ENCODE peak calls at places on chromosomes 4 and X, in seven cellular contexts. One of them, this sample, is unnamed.

GRCh38 chr4:73648478-73648877 is 28.2 kb upstream of the RASSF6 start:
- DNase-seq in naive thymus-derived CD8-positive, alpha-beta T cell: no peak
- DNase-seq in mesenteric fat pad: no peak
- DNase-seq in T-cell: no peak
- DNase-seq in stromal cell of bone marrow: no peak
- DNase-seq in dorsolateral prefrontal cortex: no peak
- DNase-seq in HTR-8/SVneo: no peak
- DNase-seq in this sample: no peak

GRCh38 chrX:10089378-10089795 is 67.4 kb upstream of the CLCN4 start:
- DNase-seq in stromal cell of bone marrow: no peak
- DNase-seq in mesenteric fat pad: no peak
- DNase-seq in HTR-8/SVneo: no peak
- DNase-seq in dorsolateral prefrontal cortex: no peak
- DNase-seq in T-cell: no peak
- DNase-seq in naive thymus-derived CD8-positive, alpha-beta T cell: no peak
- DNase-seq in this sample: no peak

GRCh38 chr4:40003986-40004385 is 26.3 kb upstream of the PDS5A start:
- DNase-seq in stromal cell of bone marrow: peak
- DNase-seq in T-cell: no peak
- DNase-seq in HTR-8/SVneo: no peak
- DNase-seq in naive thymus-derived CD8-positive, alpha-beta T cell: no peak
- DNase-seq in mesenteric fat pad: no peak
- DNase-seq in dorsolateral prefrontal cortex: no peak
- DNase-seq in this sample: no peak

GRCh38 chr4:100954048-100954447 is 393.3 kb downstream of the PPP3CA start:
- DNase-seq in stromal cell of bone marrow: no peak
- DNase-seq in dorsolateral prefrontal cortex: no peak
- DNase-seq in T-cell: no peak
- DNase-seq in mesenteric fat pad: no peak
- DNase-seq in HTR-8/SVneo: no peak
- DNase-seq in naive thymus-derived CD8-positive, alpha-beta T cell: no peak
- DNase-seq in this sample: no peak

GRCh38 chr4:96407651-96408342 is 567.9 kb downstream of the PDHA2 start:
- DNase-seq in T-cell: no peak
- DNase-seq in mesenteric fat pad: no peak
- DNase-seq in HTR-8/SVneo: no peak
- DNase-seq in stromal cell of bone marrow: no peak
- DNase-seq in dorsolateral prefrontal cortex: no peak
- DNase-seq in naive thymus-derived CD8-positive, alpha-beta T cell: no peak
- DNase-seq in this sample: no peak

GRCh38 chrX:114152130-114152529 is 431.8 kb upstream of the HTR2C start:
- DNase-seq in dorsolateral prefrontal cortex: no peak
- DNase-seq in stromal cell of bone marrow: peak
- DNase-seq in HTR-8/SVneo: peak
- DNase-seq in mesenteric fat pad: no peak
- DNase-seq in T-cell: no peak
- DNase-seq in naive thymus-derived CD8-positive, alpha-beta T cell: no peak
- DNase-seq in this sample: no peak

GRCh38 chrX:50952406-50952805 is 41.9 kb downstream of the BMP15 start:
- DNase-seq in mesenteric fat pad: no peak
- DNase-seq in HTR-8/SVneo: no peak
- DNase-seq in dorsolateral prefrontal cortex: no peak
- DNase-seq in T-cell: no peak
- DNase-seq in stromal cell of bone marrow: no peak
- DNase-seq in naive thymus-derived CD8-positive, alpha-beta T cell: no peak
- DNase-seq in this sample: no peak

GRCh38 chr4:177105526-177105925 is 204.1 kb upstream of the NEIL3 start:
- DNase-seq in stromal cell of bone marrow: no peak
- DNase-seq in T-cell: no peak
- DNase-seq in HTR-8/SVneo: no peak
- DNase-seq in mesenteric fat pad: no peak
- DNase-seq in dorsolateral prefrontal cortex: no peak
- DNase-seq in naive thymus-derived CD8-positive, alpha-beta T cell: no peak
- DNase-seq in this sample: no peak

GRCh38 chr4:39083164-39083563 is 21.1 kb downstream of the KLHL5 start:
- DNase-seq in mesenteric fat pad: no peak
- DNase-seq in dorsolateral prefrontal cortex: no peak
- DNase-seq in T-cell: no peak
- DNase-seq in stromal cell of bone marrow: peak
- DNase-seq in naive thymus-derived CD8-positive, alpha-beta T cell: no peak
- DNase-seq in HTR-8/SVneo: peak
- DNase-seq in this sample: no peak

GRCh38 chr4:127209580-127210095 is 423.1 kb upstream of the INTU start:
- DNase-seq in mesenteric fat pad: no peak
- DNase-seq in dorsolateral prefrontal cortex: no peak
- DNase-seq in naive thymus-derived CD8-positive, alpha-beta T cell: no peak
- DNase-seq in T-cell: no peak
- DNase-seq in HTR-8/SVneo: no peak
- DNase-seq in stromal cell of bone marrow: no peak
- DNase-seq in this sample: no peak

GRCh38 chr4:170497105-170497504 is 407.3 kb upstream of the AADAT start:
- DNase-seq in mesenteric fat pad: no peak
- DNase-seq in naive thymus-derived CD8-positive, alpha-beta T cell: no peak
- DNase-seq in dorsolateral prefrontal cortex: no peak
- DNase-seq in HTR-8/SVneo: no peak
- DNase-seq in T-cell: no peak
- DNase-seq in stromal cell of bone marrow: no peak
- DNase-seq in this sample: no peak

GRCh38 chr4:3269105-3269927 is 20.4 kb downstream of the MSANTD1 start:
- DNase-seq in stromal cell of bone marrow: no peak
- DNase-seq in T-cell: no peak
- DNase-seq in HTR-8/SVneo: no peak
- DNase-seq in mesenteric fat pad: peak
- DNase-seq in dorsolateral prefrontal cortex: no peak
- DNase-seq in naive thymus-derived CD8-positive, alpha-beta T cell: no peak
- DNase-seq in this sample: no peak

GRCh38 chr4:90536408-90536807 is 409.2 kb downstream of the CCSER1 start:
- DNase-seq in mesenteric fat pad: no peak
- DNase-seq in HTR-8/SVneo: no peak
- DNase-seq in naive thymus-derived CD8-positive, alpha-beta T cell: no peak
- DNase-seq in dorsolateral prefrontal cortex: no peak
- DNase-seq in stromal cell of bone marrow: no peak
- DNase-seq in T-cell: no peak
- DNase-seq in this sample: no peak

GRCh38 chr4:185640809-185641675 is 105.7 kb upstream of the PDLIM3 start:
- DNase-seq in naive thymus-derived CD8-positive, alpha-beta T cell: no peak
- DNase-seq in dorsolateral prefrontal cortex: no peak
- DNase-seq in T-cell: no peak
- DNase-seq in mesenteric fat pad: no peak
- DNase-seq in stromal cell of bone marrow: peak
- DNase-seq in HTR-8/SVneo: peak
- DNase-seq in this sample: no peak

GRCh38 chr4:38131371-38132139 is 171.4 kb downstream of the PTTG2 start:
- DNase-seq in stromal cell of bone marrow: no peak
- DNase-seq in dorsolateral prefrontal cortex: no peak
- DNase-seq in HTR-8/SVneo: no peak
- DNase-seq in naive thymus-derived CD8-positive, alpha-beta T cell: peak
- DNase-seq in mesenteric fat pad: no peak
- DNase-seq in T-cell: peak
- DNase-seq in this sample: peak

GRCh38 chr4:8494218-8494617 is 53.6 kb downstream of the TRMT44 start:
- DNase-seq in naive thymus-derived CD8-positive, alpha-beta T cell: no peak
- DNase-seq in T-cell: no peak
- DNase-seq in dorsolateral prefrontal cortex: no peak
- DNase-seq in stromal cell of bone marrow: no peak
- DNase-seq in HTR-8/SVneo: no peak
- DNase-seq in mesenteric fat pad: no peak
- DNase-seq in this sample: no peak

GRCh38 chr4:159171287-159171686 is 68.4 kb downstream of the RAPGEF2 start:
- DNase-seq in dorsolateral prefrontal cortex: no peak
- DNase-seq in naive thymus-derived CD8-positive, alpha-beta T cell: no peak
- DNase-seq in stromal cell of bone marrow: no peak
- DNase-seq in mesenteric fat pad: no peak
- DNase-seq in T-cell: no peak
- DNase-seq in HTR-8/SVneo: no peak
- DNase-seq in this sample: no peak

GRCh38 chrX:94676285-94676684 is 1002.3 kb downstream of the FAM133A start:
- DNase-seq in stromal cell of bone marrow: no peak
- DNase-seq in mesenteric fat pad: no peak
- DNase-seq in HTR-8/SVneo: no peak
- DNase-seq in naive thymus-derived CD8-positive, alpha-beta T cell: no peak
- DNase-seq in dorsolateral prefrontal cortex: no peak
- DNase-seq in T-cell: no peak
- DNase-seq in this sample: no peak

GRCh38 chr4:5019796-5020195 is 538 bp upstream of the CYTL1 start:
- DNase-seq in stromal cell of bone marrow: no peak
- DNase-seq in HTR-8/SVneo: no peak
- DNase-seq in mesenteric fat pad: no peak
- DNase-seq in dorsolateral prefrontal cortex: no peak
- DNase-seq in naive thymus-derived CD8-positive, alpha-beta T cell: no peak
- DNase-seq in T-cell: no peak
- DNase-seq in this sample: no peak

GRCh38 chr4:155377281-155377680 is 516 bp upstream of the MAP9 start:
- DNase-seq in T-cell: no peak
- DNase-seq in stromal cell of bone marrow: peak
- DNase-seq in mesenteric fat pad: no peak
- DNase-seq in dorsolateral prefrontal cortex: no peak
- DNase-seq in HTR-8/SVneo: no peak
- DNase-seq in naive thymus-derived CD8-positive, alpha-beta T cell: no peak
- DNase-seq in this sample: no peak

GRCh38 chr4:135249006-135249405 is 1047.4 kb upstream of the PABPC4L start:
- DNase-seq in T-cell: no peak
- DNase-seq in mesenteric fat pad: no peak
- DNase-seq in dorsolateral prefrontal cortex: no peak
- DNase-seq in naive thymus-derived CD8-positive, alpha-beta T cell: no peak
- DNase-seq in stromal cell of bone marrow: no peak
- DNase-seq in HTR-8/SVneo: no peak
- DNase-seq in this sample: no peak

GRCh38 chr4:5215321-5215720 is 164.0 kb downstream of the STK32B start:
- DNase-seq in mesenteric fat pad: no peak
- DNase-seq in naive thymus-derived CD8-positive, alpha-beta T cell: no peak
- DNase-seq in T-cell: no peak
- DNase-seq in stromal cell of bone marrow: no peak
- DNase-seq in dorsolateral prefrontal cortex: no peak
- DNase-seq in HTR-8/SVneo: no peak
- DNase-seq in this sample: no peak